ENCODE peak calls at places on chromosomes 11 and 22, in nine cellular contexts. One of them, this sample, is unnamed.
A peak's percentile ranks its signal among the peaks of the same experiment; 100 is the strongest.

GRCh38 chr11:128599729-128600128 is 12.4 kb upstream of the ETS1 start:
- DNase-seq in K562: no peak
- DNase-seq in HepG2: no peak
- DNase-seq in HCT116: no peak
- DNase-seq in transverse colon: no peak
- DNase-seq in breast epithelium: no peak
- DNase-seq in GM12878: no peak
- DNase-seq in HL-60: no peak
- DNase-seq in stomach: no peak
- DNase-seq in this sample: no peak

GRCh38 chr11:17502630-17503029 is 26.0 kb upstream of the ABCC8 start:
- DNase-seq in K562: no peak
- DNase-seq in HepG2: no peak
- DNase-seq in HCT116: no peak
- DNase-seq in transverse colon: no peak
- DNase-seq in breast epithelium: no peak
- DNase-seq in GM12878: no peak
- DNase-seq in HL-60: no peak
- DNase-seq in stomach: no peak
- DNase-seq in this sample: no peak

GRCh38 chr11:85534806-85535205 is 92.3 kb downstream of the DLG2 start:
- DNase-seq in K562: no peak
- DNase-seq in HepG2: no peak
- DNase-seq in HCT116: no peak
- DNase-seq in transverse colon: no peak
- DNase-seq in breast epithelium: no peak
- DNase-seq in GM12878: no peak
- DNase-seq in HL-60: no peak
- DNase-seq in stomach: no peak
- DNase-seq in this sample: no peak

GRCh38 chr11:95067042-95067827 is 516 bp downstream of the SRSF8 start:
- DNase-seq in K562: peak; percentile 71
- DNase-seq in HepG2: peak; percentile 57
- DNase-seq in HCT116: no peak
- DNase-seq in transverse colon: peak; percentile 85
- DNase-seq in breast epithelium: peak; percentile 78
- DNase-seq in GM12878: no peak
- DNase-seq in HL-60: no peak
- DNase-seq in stomach: peak; percentile 82
- DNase-seq in this sample: peak; percentile 93

GRCh38 chr22:23130697-23131096 is 11.1 kb downstream of the RSPH14 start:
- DNase-seq in K562: peak; percentile 55
- DNase-seq in HepG2: no peak
- DNase-seq in HCT116: no peak
- DNase-seq in transverse colon: no peak
- DNase-seq in breast epithelium: no peak
- DNase-seq in GM12878: no peak
- DNase-seq in HL-60: no peak
- DNase-seq in stomach: no peak
- DNase-seq in this sample: no peak

GRCh38 chr11:59754859-59755700 is at the start of gene STX3:
- DNase-seq in K562: peak; percentile 88
- DNase-seq in HepG2: peak; percentile 17
- DNase-seq in HCT116: peak; percentile 64
- DNase-seq in transverse colon: peak; percentile 83
- DNase-seq in breast epithelium: peak; percentile 54
- DNase-seq in GM12878: no peak
- DNase-seq in HL-60: peak; percentile 32
- DNase-seq in stomach: peak; percentile 87
- DNase-seq in this sample: peak; percentile 75

GRCh38 chr11:103109818-103110388 is 677 bp downstream of the DYNC2H1 start:
- DNase-seq in K562: no peak
- DNase-seq in HepG2: no peak
- DNase-seq in HCT116: no peak
- DNase-seq in transverse colon: no peak
- DNase-seq in breast epithelium: peak; percentile 21
- DNase-seq in GM12878: no peak
- DNase-seq in HL-60: no peak
- DNase-seq in stomach: no peak
- DNase-seq in this sample: no peak

GRCh38 chr11:111801135-111801534 is 34.9 kb upstream of the PPP2R1B start:
- DNase-seq in K562: no peak
- DNase-seq in HepG2: no peak
- DNase-seq in HCT116: no peak
- DNase-seq in transverse colon: no peak
- DNase-seq in breast epithelium: no peak
- DNase-seq in GM12878: no peak
- DNase-seq in HL-60: no peak
- DNase-seq in stomach: no peak
- DNase-seq in this sample: no peak

GRCh38 chr11:129546266-129546665 is 170.6 kb downstream of the BARX2 start:
- DNase-seq in K562: no peak
- DNase-seq in HepG2: no peak
- DNase-seq in HCT116: no peak
- DNase-seq in transverse colon: no peak
- DNase-seq in breast epithelium: no peak
- DNase-seq in GM12878: no peak
- DNase-seq in HL-60: no peak
- DNase-seq in stomach: no peak
- DNase-seq in this sample: no peak

GRCh38 chr11:128634395-128634794 is 47.0 kb upstream of the ETS1 start:
- DNase-seq in K562: no peak
- DNase-seq in HepG2: no peak
- DNase-seq in HCT116: no peak
- DNase-seq in transverse colon: no peak
- DNase-seq in breast epithelium: no peak
- DNase-seq in GM12878: no peak
- DNase-seq in HL-60: no peak
- DNase-seq in stomach: no peak
- DNase-seq in this sample: no peak

GRCh38 chr22:49373289-49373666 is 454.4 kb downstream of the BRD1 start:
- DNase-seq in K562: no peak
- DNase-seq in HepG2: no peak
- DNase-seq in HCT116: no peak
- DNase-seq in transverse colon: no peak
- DNase-seq in breast epithelium: no peak
- DNase-seq in GM12878: no peak
- DNase-seq in HL-60: no peak
- DNase-seq in stomach: no peak
- DNase-seq in this sample: no peak

GRCh38 chr11:123137496-123138270 is 57.4 kb downstream of the CLMP start:
- DNase-seq in K562: no peak
- DNase-seq in HepG2: no peak
- DNase-seq in HCT116: no peak
- DNase-seq in transverse colon: peak; percentile 54
- DNase-seq in breast epithelium: no peak
- DNase-seq in GM12878: no peak
- DNase-seq in HL-60: no peak
- DNase-seq in stomach: peak; percentile 47
- DNase-seq in this sample: peak; percentile 93

GRCh38 chr22:47449508-47450270 is 687.2 kb downstream of the TBC1D22A start:
- DNase-seq in K562: no peak
- DNase-seq in HepG2: no peak
- DNase-seq in HCT116: no peak
- DNase-seq in transverse colon: no peak
- DNase-seq in breast epithelium: no peak
- DNase-seq in GM12878: no peak
- DNase-seq in HL-60: no peak
- DNase-seq in stomach: no peak
- DNase-seq in this sample: no peak

GRCh38 chr22:41766476-41766875 is 34.0 kb upstream of the CCDC134 start:
- DNase-seq in K562: no peak
- DNase-seq in HepG2: no peak
- DNase-seq in HCT116: no peak
- DNase-seq in transverse colon: no peak
- DNase-seq in breast epithelium: no peak
- DNase-seq in GM12878: no peak
- DNase-seq in HL-60: no peak
- DNase-seq in stomach: no peak
- DNase-seq in this sample: no peak

GRCh38 chr11:112339566-112339965 is 78.9 kb upstream of the PLET1 start:
- DNase-seq in K562: no peak
- DNase-seq in HepG2: no peak
- DNase-seq in HCT116: no peak
- DNase-seq in transverse colon: no peak
- DNase-seq in breast epithelium: no peak
- DNase-seq in GM12878: no peak
- DNase-seq in HL-60: no peak
- DNase-seq in stomach: no peak
- DNase-seq in this sample: no peak

GRCh38 chr22:21003782-21004181 is 1.9 kb upstream of the THAP7 start:
- DNase-seq in K562: peak; percentile 57
- DNase-seq in HepG2: no peak
- DNase-seq in HCT116: no peak
- DNase-seq in transverse colon: peak; percentile 37
- DNase-seq in breast epithelium: no peak
- DNase-seq in GM12878: no peak
- DNase-seq in HL-60: no peak
- DNase-seq in stomach: no peak
- DNase-seq in this sample: no peak

GRCh38 chr11:111148953-111149352 is 96.6 kb upstream of the POU2AF2 start:
- DNase-seq in K562: no peak
- DNase-seq in HepG2: no peak
- DNase-seq in HCT116: no peak
- DNase-seq in transverse colon: no peak
- DNase-seq in breast epithelium: no peak
- DNase-seq in GM12878: no peak
- DNase-seq in HL-60: no peak
- DNase-seq in stomach: no peak
- DNase-seq in this sample: no peak

GRCh38 chr11:123227763-123228488 is 32.9 kb upstream of the CLMP start:
- DNase-seq in K562: no peak
- DNase-seq in HepG2: no peak
- DNase-seq in HCT116: no peak
- DNase-seq in transverse colon: no peak
- DNase-seq in breast epithelium: no peak
- DNase-seq in GM12878: no peak
- DNase-seq in HL-60: no peak
- DNase-seq in stomach: no peak
- DNase-seq in this sample: no peak

GRCh38 chr22:35352214-35353111 is 28.4 kb upstream of the HMOX1 start:
- DNase-seq in K562: peak; percentile 19
- DNase-seq in HepG2: peak; percentile 45
- DNase-seq in HCT116: no peak
- DNase-seq in transverse colon: peak; percentile 80
- DNase-seq in breast epithelium: no peak
- DNase-seq in GM12878: no peak
- DNase-seq in HL-60: peak; percentile 85
- DNase-seq in stomach: peak; percentile 57
- DNase-seq in this sample: peak; percentile 88
- TF ChIP-seq POLR2AphosphoS5 in K562: no peak
- TF ChIP-seq POLR2AphosphoS5 in HepG2: no peak
- TF ChIP-seq POLR2AphosphoS5 in HCT116: no peak
- TF ChIP-seq POLR2AphosphoS5 in transverse colon: no peak
- TF ChIP-seq POLR2AphosphoS5 in breast epithelium: no peak
- TF ChIP-seq POLR2AphosphoS5 in GM12878: no peak
- TF ChIP-seq POLR2AphosphoS5 in HL-60: no peak
- TF ChIP-seq POLR2AphosphoS5 in stomach: peak; percentile 22
- TF ChIP-seq POLR2AphosphoS5 in this sample: no peak

GRCh38 chr11:114125531-114125930 is 66.0 kb downstream of the ZBTB16 start:
- DNase-seq in K562: no peak
- DNase-seq in HepG2: no peak
- DNase-seq in HCT116: no peak
- DNase-seq in transverse colon: no peak
- DNase-seq in breast epithelium: no peak
- DNase-seq in GM12878: no peak
- DNase-seq in HL-60: no peak
- DNase-seq in stomach: no peak
- DNase-seq in this sample: peak; percentile 65

GRCh38 chr11:114128399-114128798 is 68.9 kb downstream of the ZBTB16 start:
- DNase-seq in K562: no peak
- DNase-seq in HepG2: no peak
- DNase-seq in HCT116: no peak
- DNase-seq in transverse colon: peak; percentile 39
- DNase-seq in breast epithelium: no peak
- DNase-seq in GM12878: no peak
- DNase-seq in HL-60: no peak
- DNase-seq in stomach: no peak
- DNase-seq in this sample: peak; percentile 15

GRCh38 chr11:114123692-114124330 is 64.3 kb downstream of the ZBTB16 start:
- DNase-seq in K562: no peak
- DNase-seq in HepG2: no peak
- DNase-seq in HCT116: no peak
- DNase-seq in transverse colon: no peak
- DNase-seq in breast epithelium: no peak
- DNase-seq in GM12878: no peak
- DNase-seq in HL-60: no peak
- DNase-seq in stomach: no peak
- DNase-seq in this sample: peak; percentile 58

GRCh38 chr11:114124601-114125144 is 65.2 kb downstream of the ZBTB16 start:
- DNase-seq in K562: no peak
- DNase-seq in HepG2: no peak
- DNase-seq in HCT116: no peak
- DNase-seq in transverse colon: no peak
- DNase-seq in breast epithelium: no peak
- DNase-seq in GM12878: no peak
- DNase-seq in HL-60: no peak
- DNase-seq in stomach: no peak
- DNase-seq in this sample: no peak

DNA sequence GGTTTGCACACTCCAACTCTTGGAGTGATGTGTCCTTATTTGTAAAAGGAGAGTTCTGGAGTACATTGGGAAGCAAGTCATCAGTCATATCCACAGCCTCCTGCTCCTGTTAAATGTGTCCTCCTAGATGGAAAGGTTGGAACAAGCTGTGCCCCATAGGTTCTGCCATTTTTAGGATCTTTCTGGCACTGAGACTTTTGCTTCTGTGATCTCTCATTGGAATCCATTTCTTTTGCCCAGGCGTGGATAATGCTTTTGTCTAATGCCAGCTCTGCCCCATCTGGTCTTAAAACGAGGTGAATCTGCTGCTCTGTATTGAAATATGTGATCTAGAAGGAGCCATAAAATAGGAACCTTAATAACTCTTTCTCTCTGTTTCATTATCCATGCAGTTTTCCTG is 66.4 kb downstream of the ZBTB16 start:
- DNase-seq in K562: no peak
- DNase-seq in HepG2: no peak
- DNase-seq in HCT116: no peak
- DNase-seq in transverse colon: no peak
- DNase-seq in breast epithelium: no peak
- DNase-seq in GM12878: no peak
- DNase-seq in HL-60: no peak
- DNase-seq in stomach: no peak
- DNase-seq in this sample: peak; percentile 64
- TF ChIP-seq POLR2AphosphoS5 in K562: no peak
- TF ChIP-seq POLR2AphosphoS5 in HepG2: no peak
- TF ChIP-seq POLR2AphosphoS5 in HCT116: no peak
- TF ChIP-seq POLR2AphosphoS5 in transverse colon: no peak
- TF ChIP-seq POLR2AphosphoS5 in breast epithelium: no peak
- TF ChIP-seq POLR2AphosphoS5 in GM12878: no peak
- TF ChIP-seq POLR2AphosphoS5 in HL-60: no peak
- TF ChIP-seq POLR2AphosphoS5 in stomach: no peak
- TF ChIP-seq POLR2AphosphoS5 in this sample: peak; percentile 35

GRCh38 chr11:16352707-16353106 is 3.6 kb downstream of the SOX6 start:
- DNase-seq in K562: no peak
- DNase-seq in HepG2: no peak
- DNase-seq in HCT116: no peak
- DNase-seq in transverse colon: no peak
- DNase-seq in breast epithelium: no peak
- DNase-seq in GM12878: no peak
- DNase-seq in HL-60: no peak
- DNase-seq in stomach: no peak
- DNase-seq in this sample: no peak
- TF ChIP-seq POLR2AphosphoS5 in K562: no peak
- TF ChIP-seq POLR2AphosphoS5 in HepG2: no peak
- TF ChIP-seq POLR2AphosphoS5 in HCT116: no peak
- TF ChIP-seq POLR2AphosphoS5 in transverse colon: no peak
- TF ChIP-seq POLR2AphosphoS5 in breast epithelium: no peak
- TF ChIP-seq POLR2AphosphoS5 in GM12878: no peak
- TF ChIP-seq POLR2AphosphoS5 in HL-60: no peak
- TF ChIP-seq POLR2AphosphoS5 in stomach: no peak
- TF ChIP-seq POLR2AphosphoS5 in this sample: no peak

GRCh38 chr11:124475265-124475664 is 29.8 kb upstream of the OR8B8 start:
- DNase-seq in K562: no peak
- DNase-seq in HepG2: no peak
- DNase-seq in HCT116: no peak
- DNase-seq in transverse colon: no peak
- DNase-seq in breast epithelium: no peak
- DNase-seq in GM12878: no peak
- DNase-seq in HL-60: no peak
- DNase-seq in stomach: no peak
- DNase-seq in this sample: no peak
- TF ChIP-seq POLR2AphosphoS5 in K562: no peak
- TF ChIP-seq POLR2AphosphoS5 in HepG2: no peak
- TF ChIP-seq POLR2AphosphoS5 in HCT116: no peak
- TF ChIP-seq POLR2AphosphoS5 in transverse colon: no peak
- TF ChIP-seq POLR2AphosphoS5 in breast epithelium: no peak
- TF ChIP-seq POLR2AphosphoS5 in GM12878: no peak
- TF ChIP-seq POLR2AphosphoS5 in HL-60: no peak
- TF ChIP-seq POLR2AphosphoS5 in stomach: no peak
- TF ChIP-seq POLR2AphosphoS5 in this sample: no peak